ENCODE peak calls at places on chromosomes 3 and 15, in five cellular contexts. D, F, Z, X and G are unnamed samples.

GRCh38 chr3:14366915-14367523 is 35.4 kb upstream of the SLC6A6 start:
- DNase-seq in D (no peak), F (no peak), Z (no peak), X (no peak), G (no peak)

GRCh38 chr3:8638994-8639393 is 5.6 kb downstream of the SSUH2 start:
- DNase-seq in D (no peak), F (no peak), Z (no peak), X (no peak), G (no peak)

GRCh38 chr15:49308686-49309085 is 114.4 kb upstream of the FGF7 start:
- DNase-seq in D (no peak), F (no peak), Z (no peak), X (no peak), G (no peak)

GRCh38 chr3:197847866-197848401 is 56.9 kb downstream of the LRCH3 start:
- DNase-seq in D (no peak), F (no peak), Z (peak; percentile 76), X (no peak), G (no peak)

GRCh38 chr3:179322481-179323196 is at the start of gene ZNF639:
- DNase-seq in D (peak; percentile 90), F (peak; percentile 90), Z (peak; percentile 92), X (peak; percentile 85), G (peak; percentile 88)

GRCh38 chr15:94360251-94360671 is 128.9 kb downstream of the MCTP2 start:
- DNase-seq in D (no peak), F (no peak), Z (no peak), X (no peak), G (no peak)

GRCh38 chr15:68019814-68020525 is 34.1 kb upstream of the PIAS1 start:
- DNase-seq in D (no peak), F (no peak), Z (no peak), X (peak; percentile 78), G (no peak)

GRCh38 chr15:52124270-52124878 is 11.8 kb upstream of the BCL2L10 start:
- DNase-seq in D (no peak), F (no peak), Z (peak; percentile 71), X (no peak), G (no peak)

GRCh38 chr3:141399200-141399599 is 30.9 kb downstream of the ZBTB38 start:
- DNase-seq in D (no peak), F (no peak), Z (peak; percentile 55), X (no peak), G (no peak)

GRCh38 chr3:20401253-20401652 is 215.2 kb upstream of the SGO1 start:
- DNase-seq in D (no peak), F (no peak), Z (no peak), X (no peak), G (no peak)

GRCh38 chr15:66131831-66132230 is 121.7 kb downstream of the MEGF11 start:
- DNase-seq in D (no peak), F (no peak), Z (no peak), X (no peak), G (no peak)

GRCh38 chr3:117868766-117869165 is 1159.2 kb downstream of the TUSC7 start:
- DNase-seq in D (no peak), F (no peak), Z (no peak), X (no peak), G (no peak)

GRCh38 chr3:122298239-122298638 is 26.8 kb upstream of the CSTA start:
- DNase-seq in D (no peak), F (no peak), Z (no peak), X (no peak), G (no peak)

GRCh38 chr3:154131850-154132249 is 10.7 kb downstream of the ARHGEF26 start:
- DNase-seq in D (no peak), F (no peak), Z (no peak), X (no peak), G (no peak)

GRCh38 chr15:51283026-51283425 is 55.4 kb downstream of the CYP19A1 start:
- DNase-seq in D (no peak), F (no peak), Z (no peak), X (no peak), G (no peak)

GRCh38 chr3:16200411-16200810 is 25.9 kb downstream of the GALNT15 start:
- DNase-seq in D (no peak), F (no peak), Z (no peak), X (no peak), G (no peak)

GRCh38 chr3:189766416-189766815 is 135.2 kb downstream of the TP63 start:
- DNase-seq in D (no peak), F (no peak), Z (peak; percentile 13), X (peak; percentile 60), G (no peak)

GRCh38 chr15:75347222-75348033 is 589 bp downstream of the NEIL1 start:
- DNase-seq in D (peak; percentile 87), F (no peak), Z (peak; percentile 24), X (no peak), G (peak; percentile 65)

GRCh38 chr3:18454766-18455165 is 29.6 kb upstream of the SATB1 start:
- DNase-seq in D (no peak), F (no peak), Z (no peak), X (no peak), G (no peak)

GRCh38 chr15:39631357-39631756 is 50.5 kb downstream of the THBS1 start:
- DNase-seq in D (no peak), F (no peak), Z (no peak), X (no peak), G (no peak)

GRCh38 chr3:174716956-174717355 is 142.2 kb upstream of the NAALADL2 start:
- DNase-seq in D (no peak), F (no peak), Z (no peak), X (no peak), G (no peak)

GRCh38 chr3:138465927-138466326 is 31.5 kb downstream of the ESYT3 start:
- DNase-seq in D (no peak), F (no peak), Z (no peak), X (no peak), G (no peak)

GRCh38 chr3:39592306-39592705 is 124.8 kb downstream of the MOBP start:
- DNase-seq in D (no peak), F (no peak), Z (no peak), X (peak; percentile 2), G (no peak)

GRCh38 chr3:69999191-70000027 is at the start of gene SAMMSON:
- DNase-seq in D (peak; percentile 55), F (no peak), Z (peak; percentile 84), X (no peak), G (peak; percentile 65)

GRCh38 chr3:46759239-46760152 is 41.8 kb upstream of the PRSS50 start:
- DNase-seq in D (no peak), F (no peak), Z (no peak), X (no peak), G (no peak)

GRCh38 chr3:63043631-63044030 is 168.4 kb upstream of the CADPS start:
- DNase-seq in D (no peak), F (no peak), Z (no peak), X (no peak), G (no peak)

GRCh38 chr3:125440559-125440955 is 65.4 kb upstream of the ZNF148 start:
- DNase-seq in D (peak; percentile 43), F (no peak), Z (no peak), X (no peak), G (no peak)

GRCh38 chr3:32143849-32144757 is 37.7 kb downstream of the GPD1L start:
- DNase-seq in D (no peak), F (peak; percentile 58), Z (peak; percentile 89), X (peak; percentile 69), G (peak; percentile 58)

GRCh38 chr3:196793224-196793623 is 53.6 kb downstream of the PAK2 start:
- DNase-seq in D (no peak), F (no peak), Z (peak; percentile 80), X (peak; percentile 80), G (peak; percentile 34)

GRCh38 chr15:62564889-62565288 is 399.8 kb upstream of the C2CD4B start:
- DNase-seq in D (no peak), F (no peak), Z (no peak), X (no peak), G (no peak)

GRCh38 chr3:55690161-55690560 is 203.1 kb upstream of the WNT5A start:
- DNase-seq in D (no peak), F (peak; percentile 14), Z (peak; percentile 34), X (no peak), G (no peak)

GRCh38 chr3:40054568-40055222 is 245.3 kb downstream of the MYRIP start:
- DNase-seq in D (no peak), F (no peak), Z (peak; percentile 2), X (no peak), G (no peak)

GRCh38 chr3:127677541-127678314 is 5.0 kb downstream of the ABTB1 start:
- DNase-seq in D (peak; percentile 39), F (no peak), Z (no peak), X (no peak), G (peak; percentile 17)

GRCh38 chr3:169173231-169173630 is 490.3 kb downstream of the MECOM start:
- DNase-seq in D (no peak), F (no peak), Z (no peak), X (peak; percentile 45), G (no peak)

GRCh38 chr3:38548154-38548931 is 52.2 kb downstream of the EXOG start:
- DNase-seq in D (no peak), F (no peak), Z (no peak), X (no peak), G (no peak)
- H2BK12ac ChIP-seq in D (no peak overlapping the region), F (no peak overlapping the region), Z (no peak overlapping the region), X (peak overlapping the region; percentile 23), G (no peak overlapping the region)

GRCh38 chr3:150379469-150379868 is 28.6 kb upstream of the TSC22D2 start:
- DNase-seq in D (no peak), F (no peak), Z (no peak), X (no peak), G (no peak)
- H2BK12ac ChIP-seq in D (peak overlapping the region; percentile 6), F (no peak overlapping the region), Z (no peak overlapping the region), X (no peak overlapping the region), G (no peak overlapping the region)

GRCh38 chr3:76242886-76243753 is 457.8 kb upstream of the ZNF717 start:
- DNase-seq in D (peak; percentile 47), F (peak; percentile 30), Z (no peak), X (no peak), G (no peak)

GRCh38 chr3:76245073-76245472 is 459.7 kb upstream of the ZNF717 start:
- DNase-seq in D (no peak), F (no peak), Z (no peak), X (no peak), G (no peak)

DNA sequence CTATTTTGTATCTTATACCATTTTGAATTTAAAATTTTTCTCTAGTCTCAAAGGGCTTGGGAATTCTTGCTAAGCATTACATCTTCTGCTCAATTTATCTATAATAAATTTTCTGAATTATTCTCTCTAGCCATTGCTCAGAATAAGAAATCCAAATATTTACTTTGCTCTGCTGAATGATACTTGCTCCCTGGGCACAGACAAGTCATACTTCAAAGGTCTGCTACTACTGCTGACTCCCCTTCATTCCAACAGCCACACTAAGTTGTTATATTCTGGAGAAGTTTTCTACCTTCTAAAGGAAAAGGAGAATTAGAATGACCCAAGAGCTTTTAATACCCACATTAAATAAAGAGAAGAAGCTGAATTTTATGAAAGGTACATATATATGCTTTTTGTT is 460.3 kb upstream of the ZNF717 start:
- DNase-seq in D (no peak), F (no peak), Z (no peak), X (no peak), G (no peak)
- H2BK12ac ChIP-seq in D (no peak overlapping the region), F (no peak overlapping the region), Z (no peak overlapping the region), X (no peak overlapping the region), G (no peak overlapping the region)

GRCh38 chr3:172575375-172575774 is 52.1 kb upstream of the TNFSF10 start:
- DNase-seq in D (no peak), F (no peak), Z (no peak), X (no peak), G (no peak)
- H2BK12ac ChIP-seq in D (no peak overlapping the region), F (no peak overlapping the region), Z (no peak overlapping the region), X (no peak overlapping the region), G (no peak overlapping the region)

GRCh38 chr3:156797368-156797767 is 28.8 kb upstream of the LEKR1 start:
- DNase-seq in D (no peak), F (no peak), Z (no peak), X (no peak), G (no peak)
- H2BK12ac ChIP-seq in D (no peak overlapping the region), F (no peak overlapping the region), Z (no peak overlapping the region), X (no peak overlapping the region), G (no peak overlapping the region)